ENCODE peak calls at places on chromosomes 4 and X, in four cellular contexts. P, V, Z and O are unnamed samples.

GRCh38 chr4:15912236-15912635 is 26.3 kb downstream of the FGFBP1 start:
- DNase-seq in P (no peak), V (no peak), Z (no peak), O (no peak)

GRCh38 chrX:108000751-108001150 is 18.6 kb upstream of the TEX13B start:
- DNase-seq in P (no peak), V (no peak), Z (no peak), O (no peak)

GRCh38 chrX:44183329-44183728 is 160.1 kb downstream of the EFHC2 start:
- DNase-seq in P (no peak), V (no peak), Z (no peak), O (no peak)

GRCh38 chr4:30953799-30954198 is 233.6 kb downstream of the PCDH7 start:
- DNase-seq in P (no peak), V (no peak), Z (no peak), O (no peak)

GRCh38 chr4:127400736-127401346 is 231.9 kb upstream of the INTU start:
- DNase-seq in P (peak; percentile 75), V (no peak), Z (peak; percentile 47), O (peak; percentile 25)

GRCh38 chrX:31036895-31037294 is 34.9 kb downstream of the FTHL17 start:
- DNase-seq in P (peak; percentile 50), V (no peak), Z (peak; percentile 23), O (peak; percentile 42)

GRCh38 chrX:107632291-107632690 is 4.0 kb downstream of the PRPS1 start:
- DNase-seq in P (no peak), V (no peak), Z (no peak), O (no peak)

GRCh38 chr4:20337261-20337664 is 85.6 kb downstream of the SLIT2 start:
- DNase-seq in P (no peak), V (no peak), Z (no peak), O (no peak)

GRCh38 chrX:53261573-53261972 is 19.8 kb downstream of the IQSEC2 start:
- DNase-seq in P (peak; percentile 4), V (no peak), Z (no peak), O (no peak)

GRCh38 chrX:152907084-152907651 is 9.3 kb downstream of the ZNF185 start:
- DNase-seq in P (no peak), V (no peak), Z (no peak), O (no peak)

GRCh38 chr4:18880850-18881249 is 859.3 kb upstream of the LCORL start:
- DNase-seq in P (no peak), V (no peak), Z (no peak), O (no peak)

GRCh38 chr4:69032847-69033638 is 63.2 kb upstream of the UGT2B7 start:
- DNase-seq in P (no peak), V (no peak), Z (no peak), O (no peak)

GRCh38 chr4:91359714-91360051 is 944.1 kb upstream of the GRID2 start:
- DNase-seq in P (no peak), V (no peak), Z (no peak), O (no peak)

GRCh38 chr4:176642472-176642871 is 150.2 kb downstream of the VEGFC start:
- DNase-seq in P (peak; percentile 34), V (no peak), Z (no peak), O (peak; percentile 20)

GRCh38 chrX:63470506-63470905 is 119.4 kb upstream of the SPIN4 start:
- DNase-seq in P (no peak), V (no peak), Z (no peak), O (no peak)

GRCh38 chrX:63471004-63471403 is 119.9 kb upstream of the SPIN4 start:
- DNase-seq in P (no peak), V (no peak), Z (no peak), O (no peak)

GRCh38 chrX:63466690-63467089 is 115.6 kb upstream of the SPIN4 start:
- DNase-seq in P (no peak), V (no peak), Z (no peak), O (no peak)
- TF ChIP-seq CTCF in P (no peak), V (no peak), Z (no peak), O (no peak)

GRCh38 chr4:136458326-136458725 is 1074.0 kb downstream of the PCDH18 start:
- DNase-seq in P (no peak), V (no peak), Z (no peak), O (no peak)

GRCh38 chr4:136461533-136461932 is 1070.8 kb downstream of the PCDH18 start:
- DNase-seq in P (no peak), V (no peak), Z (no peak), O (no peak)

GRCh38 chr4:136463941-136464340 is 1068.4 kb downstream of the PCDH18 start:
- DNase-seq in P (no peak), V (no peak), Z (no peak), O (no peak)
- TF ChIP-seq CTCF in P (no peak), V (no peak), Z (no peak), O (no peak)

GRCh38 chr4:42965326-42965725 is 72.8 kb downstream of the GRXCR1 start:
- DNase-seq in P (peak; percentile 1), V (no peak), Z (no peak), O (no peak)
- TF ChIP-seq CTCF in P (no peak), V (no peak), Z (no peak), O (peak; percentile 7)

DNA sequence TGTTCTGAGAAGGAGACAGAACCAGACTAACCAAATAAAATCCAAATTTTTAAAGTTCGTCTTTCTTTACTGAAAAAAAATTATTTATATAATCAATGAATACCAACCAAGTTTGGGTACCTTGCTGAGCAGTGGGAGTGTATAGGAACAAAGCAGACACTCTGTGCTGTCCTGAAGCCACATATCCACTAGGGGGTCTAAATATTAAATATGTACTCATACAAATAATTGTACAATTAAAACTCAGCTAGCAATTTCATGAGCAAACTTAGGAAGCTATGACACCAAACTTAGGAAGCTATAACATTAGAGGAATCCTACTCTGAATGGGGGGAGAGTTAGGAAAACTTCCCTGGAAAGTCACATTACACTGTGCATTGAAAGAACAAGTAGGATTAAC is 582.0 kb upstream of the EPHA5 start:
- DNase-seq in P (no peak), V (no peak), Z (no peak), O (no peak)
- TF ChIP-seq CTCF in P (no peak), V (no peak), Z (no peak), O (no peak)

GRCh38 chr4:129355529-129355928 is 259.6 kb downstream of the C4orf33 start:
- DNase-seq in P (no peak), V (no peak), Z (no peak), O (no peak)

GRCh38 chr4:129352480-129352879 is 256.5 kb downstream of the C4orf33 start:
- DNase-seq in P (no peak), V (no peak), Z (no peak), O (no peak)

GRCh38 chr4:129350800-129351199 is 254.8 kb downstream of the C4orf33 start:
- DNase-seq in P (no peak), V (no peak), Z (no peak), O (no peak)

GRCh38 chr4:129355031-129355430 is 259.1 kb downstream of the C4orf33 start:
- DNase-seq in P (no peak), V (no peak), Z (no peak), O (no peak)

DNA sequence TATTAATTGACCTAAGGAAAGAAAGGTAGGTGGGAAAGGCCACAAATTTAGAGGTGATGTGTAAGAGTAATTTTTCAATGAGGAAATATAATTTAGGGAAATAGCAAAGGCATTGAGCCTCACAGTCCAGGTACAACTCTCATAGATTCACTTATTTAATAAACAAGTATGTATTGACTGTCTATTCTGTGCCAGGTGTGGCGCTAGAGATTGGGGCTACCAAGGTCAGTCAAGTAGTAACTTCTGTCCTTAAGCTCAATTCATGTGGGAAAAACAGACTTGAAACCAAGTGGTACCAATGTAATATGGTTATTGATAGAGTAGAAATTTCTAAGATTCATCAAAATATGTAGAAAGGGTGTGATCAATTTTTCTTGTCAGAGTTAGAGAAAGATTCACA is 257.5 kb downstream of the C4orf33 start:
- DNase-seq in P (peak; percentile 8), V (no peak), Z (no peak), O (no peak)
- TF ChIP-seq CTCF in P (no peak), V (no peak), Z (no peak), O (no peak)